ENCODE peak calls at places on chromosomes 13 and 19, in eight cellular contexts. Z is ACHN; R is Calu3; B is stimulated activated CD8-positive, alpha-beta memory T cell treated with anti-CD3 and anti-CD28 coated beads, Interleukin-4, amount 100 ng/mL, for 48 hours; F is activated CD4-positive, alpha-beta T cell treated with anti-CD3 and anti-CD28 coated beads, Interleukin-2, amount 10 ng/mL, durations not matched to agents 7 days and 5 days; N is D341Med; E is tibial artery; G is central memory CD4-positive, alpha-beta T cell. O is an unnamed sample.

GRCh38 chr19:45049073-45049736 is 10.4 kb downstream of the CLASRP start:
- DNase-seq in Z (no peak), R (no peak), B (no peak), F (no peak), N (no peak), E (no peak), G (no peak), O (no peak)

GRCh38 chr19:56806639-56807038 is 33.9 kb downstream of the PEG3 start:
- DNase-seq in Z (no peak), R (no peak), B (no peak), F (no peak), N (no peak), E (no peak), G (no peak), O (no peak)

GRCh38 chr13:46896346-46897138 is at the start of gene HTR2A:
- DNase-seq in Z (peak; percentile 10), R (no peak), B (no peak), F (peak; percentile 13), N (no peak), E (no peak), G (no peak), O (peak; percentile 53)

GRCh38 chr13:68272652-68273051 is 1042.5 kb upstream of the PCDH9 start:
- DNase-seq in Z (no peak), R (no peak), B (no peak), F (no peak), N (no peak), E (no peak), G (no peak), O (no peak)

GRCh38 chr19:49779731-49780578 is 13.2 kb downstream of the AP2A1 start:
- DNase-seq in Z (no peak), R (no peak), B (no peak), F (no peak), N (no peak), E (no peak), G (no peak), O (no peak)

GRCh38 chr19:14248578-14249011 is 42.6 kb upstream of the ADGRL1 start:
- DNase-seq in Z (peak; percentile 37), R (no peak), B (peak; percentile 65), F (peak; percentile 16), N (peak; percentile 82), E (no peak), G (peak; percentile 28), O (peak; percentile 47)

GRCh38 chr13:29573190-29573589 is 22.3 kb downstream of the SLC7A1 start:
- DNase-seq in Z (no peak), R (no peak), B (no peak), F (no peak), N (no peak), E (no peak), G (no peak), O (peak; percentile 71)

GRCh38 chr19:39057615-39058014 is 25.3 kb upstream of the FBXO27 start:
- DNase-seq in Z (no peak), R (no peak), B (no peak), F (no peak), N (no peak), E (no peak), G (no peak), O (no peak)

GRCh38 chr13:31207630-31208549 is 8.1 kb downstream of the B3GLCT start:
- DNase-seq in Z (no peak), R (no peak), B (no peak), F (no peak), N (no peak), E (no peak), G (no peak), O (peak; percentile 10)

GRCh38 chr19:50723735-50724521 is 764 bp downstream of the CLEC11A start:
- DNase-seq in Z (no peak), R (no peak), B (no peak), F (no peak), N (no peak), E (no peak), G (no peak), O (peak; percentile 34)

GRCh38 chr13:89568276-89568675 is 1779.2 kb upstream of the MIR17HG start:
- DNase-seq in Z (no peak), R (no peak), B (no peak), F (no peak), N (no peak), E (no peak), G (no peak), O (no peak)

GRCh38 chr19:14375055-14375581 is 6.1 kb upstream of the ADGRE5 start:
- DNase-seq in Z (no peak), R (no peak), B (peak; percentile 75), F (peak; percentile 89), N (no peak), E (no peak), G (peak; percentile 92), O (peak; percentile 99)

GRCh38 chr13:24075137-24075975 is 85.2 kb upstream of the SPATA13 start:
- DNase-seq in Z (no peak), R (no peak), B (no peak), F (no peak), N (no peak), E (no peak), G (no peak), O (no peak)

GRCh38 chr13:102440259-102440936 is 38.5 kb upstream of the FGF14 start:
- DNase-seq in Z (peak; percentile 70), R (peak; percentile 31), B (no peak), F (no peak), N (no peak), E (no peak), G (no peak), O (no peak)

GRCh38 chr13:107421028-107421427 is 794.3 kb downstream of the LIG4 start:
- DNase-seq in Z (peak; percentile 72), R (no peak), B (no peak), F (no peak), N (no peak), E (no peak), G (no peak), O (no peak)

GRCh38 chr13:62296812-62297211 is 881.2 kb upstream of the PCDH20 start:
- DNase-seq in Z (no peak), R (no peak), B (no peak), F (no peak), N (no peak), E (no peak), G (no peak), O (no peak)

GRCh38 chr13:113639661-113640262 is 18.2 kb downstream of the ATP4B start:
- DNase-seq in Z (no peak), R (no peak), B (no peak), F (no peak), N (peak; percentile 15), E (peak; percentile 43), G (no peak), O (no peak)

GRCh38 chr13:33639640-33640080 is 178.3 kb upstream of the RFC3 start:
- DNase-seq in Z (no peak), R (no peak), B (peak; percentile 67), F (no peak), N (no peak), E (no peak), G (no peak), O (no peak)

GRCh38 chr13:113489549-113490495 is 689 bp downstream of the DCUN1D2 start:
- DNase-seq in Z (peak; percentile 65), R (peak; percentile 1), B (peak; percentile 61), F (peak; percentile 42), N (no peak), E (peak; percentile 76), G (peak; percentile 21), O (peak; percentile 54)

GRCh38 chr19:13099073-13099999 is 3.3 kb downstream of the LYL1 start:
- DNase-seq in Z (no peak), R (peak; percentile 29), B (peak; percentile 81), F (peak; percentile 84), N (no peak), E (peak; percentile 82), G (peak; percentile 84), O (peak; percentile 82)

GRCh38 chr19:1374250-1374577 is 9.5 kb upstream of the NDUFS7 start:
- DNase-seq in Z (no peak), R (no peak), B (no peak), F (no peak), N (no peak), E (no peak), G (no peak), O (no peak)

GRCh38 chr13:113364371-113364932 is 522 bp upstream of the GRTP1 start:
- DNase-seq in Z (no peak), R (no peak), B (no peak), F (no peak), N (peak; percentile 81), E (peak; percentile 66), G (no peak), O (no peak)